ENCODE peak calls at places on chromosome 6, in six cellular contexts. D, K, Q, Z, C and N are unnamed samples.

GRCh38 chr6:169567809-169568208 is 134.0 kb downstream of the WDR27 start:
- DNase-seq in D (no peak), K (no peak), Q (no peak), Z (no peak), C (no peak), N (no peak)

GRCh38 chr6:39566381-39566934 is 158.8 kb downstream of the KIF6 start:
- DNase-seq in D (no peak), K (no peak), Q (no peak), Z (no peak), C (no peak), N (no peak)

GRCh38 chr6:88631830-88632229 is 331.6 kb downstream of the RNGTT start:
- DNase-seq in D (no peak), K (no peak), Q (no peak), Z (no peak), C (no peak), N (no peak)

GRCh38 chr6:38508894-38509293 is 130.8 kb downstream of the BTBD9 start:
- DNase-seq in D (no peak), K (no peak), Q (no peak), Z (no peak), C (no peak), N (peak)

GRCh38 chr6:42316390-42316970 is 98.8 kb upstream of the MRPS10 start:
- DNase-seq in D (peak), K (peak), Q (no peak), Z (no peak), C (no peak), N (peak)

GRCh38 chr6:135269399-135270005 is 88.4 kb downstream of the MYB start:
- DNase-seq in D (no peak), K (no peak), Q (no peak), Z (no peak), C (no peak), N (peak)

GRCh38 chr6:129641344-129641743 is 68.6 kb downstream of the ARHGAP18 start:
- DNase-seq in D (no peak), K (no peak), Q (no peak), Z (no peak), C (peak), N (peak)

GRCh38 chr6:39772559-39773283 is 19.5 kb upstream of the DAAM2 start:
- DNase-seq in D (no peak), K (no peak), Q (no peak), Z (no peak), C (no peak), N (no peak)

GRCh38 chr6:143531720-143532504 is 20.4 kb upstream of the FUCA2 start:
- DNase-seq in D (no peak), K (no peak), Q (no peak), Z (no peak), C (no peak), N (no peak)

GRCh38 chr6:43016166-43016915 is 2.3 kb downstream of the KLHDC3 start:
- DNase-seq in D (no peak), K (no peak), Q (no peak), Z (no peak), C (no peak), N (peak)

GRCh38 chr6:41399424-41399823 is 64.0 kb downstream of the NCR2 start:
- DNase-seq in D (no peak), K (no peak), Q (no peak), Z (no peak), C (no peak), N (no peak)

GRCh38 chr6:30044630-30045029 is 16.4 kb upstream of the POLR1H start:
- DNase-seq in D (peak), K (peak), Q (no peak), Z (no peak), C (no peak), N (peak)

GRCh38 chr6:138443979-138444378 is 40.0 kb downstream of the HEBP2 start:
- DNase-seq in D (no peak), K (peak), Q (no peak), Z (no peak), C (no peak), N (no peak)

GRCh38 chr6:170107606-170108222 is 183.2 kb downstream of the DLL1 start:
- DNase-seq in D (no peak), K (no peak), Q (no peak), Z (no peak), C (no peak), N (no peak)

GRCh38 chr6:34920097-34920496 is 31.0 kb downstream of the ANKS1A start:
- DNase-seq in D (no peak), K (no peak), Q (no peak), Z (no peak), C (no peak), N (no peak)

GRCh38 chr6:8074213-8074612 is 10.0 kb upstream of the BLOC1S5 start:
- DNase-seq in D (no peak), K (no peak), Q (no peak), Z (no peak), C (no peak), N (no peak)

GRCh38 chr6:42010185-42010872 is 40.0 kb upstream of the TAF8 start:
- DNase-seq in D (no peak), K (no peak), Q (no peak), Z (no peak), C (no peak), N (peak)

GRCh38 chr6:125512621-125513020 is 210.9 kb upstream of the HDDC2 start:
- DNase-seq in D (no peak), K (peak), Q (no peak), Z (no peak), C (peak), N (no peak)

GRCh38 chr6:150492507-150492906 is 107.2 kb upstream of the PLEKHG1 start:
- DNase-seq in D (no peak), K (peak), Q (no peak), Z (no peak), C (peak), N (peak)

GRCh38 chr6:125904871-125905270 is 51.7 kb upstream of the HINT3 start:
- DNase-seq in D (peak), K (peak), Q (no peak), Z (no peak), C (no peak), N (no peak)

GRCh38 chr6:17057322-17057721 is 44.5 kb upstream of the STMND1 start:
- DNase-seq in D (no peak), K (peak), Q (no peak), Z (no peak), C (no peak), N (no peak)

GRCh38 chr6:32664827-32665362 is 1.6 kb downstream of the HLA-DQB1 start:
- DNase-seq in D (peak), K (peak), Q (no peak), Z (no peak), C (no peak), N (peak)

GRCh38 chr6:41976794-41977484 is 35.3 kb upstream of the CCND3 start:
- DNase-seq in D (no peak), K (peak), Q (no peak), Z (no peak), C (no peak), N (peak)

GRCh38 chr6:56370591-56371198 is 123.3 kb upstream of the COL21A1 start:
- DNase-seq in D (peak), K (peak), Q (no peak), Z (no peak), C (no peak), N (peak)

GRCh38 chr6:48074368-48074767 is 36.6 kb downstream of the PTCHD4 start:
- DNase-seq in D (no peak), K (no peak), Q (no peak), Z (no peak), C (no peak), N (peak)

GRCh38 chr6:170459451-170459850 is 93.7 kb downstream of the PSMB1 start:
- DNase-seq in D (peak), K (peak), Q (no peak), Z (no peak), C (no peak), N (peak)

GRCh38 chr6:40738551-40738950 is 151.4 kb upstream of the LRFN2 start:
- DNase-seq in D (no peak), K (no peak), Q (no peak), Z (no peak), C (no peak), N (no peak)

GRCh38 chr6:51396583-51396982 is 577.9 kb downstream of the TFAP2B start:
- DNase-seq in D (no peak), K (no peak), Q (no peak), Z (no peak), C (no peak), N (no peak)

GRCh38 chr6:145070791-145071190 is 664.5 kb downstream of the EPM2A start:
- DNase-seq in D (no peak), K (no peak), Q (no peak), Z (no peak), C (no peak), N (no peak)

GRCh38 chr6:90896165-90896549 is 309.3 kb upstream of the MAP3K7 start:
- DNase-seq in D (no peak), K (no peak), Q (no peak), Z (no peak), C (no peak), N (no peak)

GRCh38 chr6:121668259-121668658 is 232.8 kb downstream of the GJA1 start:
- DNase-seq in D (peak), K (no peak), Q (no peak), Z (no peak), C (no peak), N (peak)

GRCh38 chr6:121664199-121664598 is 228.8 kb downstream of the GJA1 start:
- DNase-seq in D (no peak), K (no peak), Q (no peak), Z (no peak), C (no peak), N (no peak)

GRCh38 chr6:121663292-121663691 is 227.8 kb downstream of the GJA1 start:
- DNase-seq in D (no peak), K (no peak), Q (no peak), Z (no peak), C (no peak), N (no peak)

GRCh38 chr6:121670511-121670910 is 235.1 kb downstream of the GJA1 start:
- DNase-seq in D (no peak), K (no peak), Q (no peak), Z (no peak), C (no peak), N (no peak)

DNA sequence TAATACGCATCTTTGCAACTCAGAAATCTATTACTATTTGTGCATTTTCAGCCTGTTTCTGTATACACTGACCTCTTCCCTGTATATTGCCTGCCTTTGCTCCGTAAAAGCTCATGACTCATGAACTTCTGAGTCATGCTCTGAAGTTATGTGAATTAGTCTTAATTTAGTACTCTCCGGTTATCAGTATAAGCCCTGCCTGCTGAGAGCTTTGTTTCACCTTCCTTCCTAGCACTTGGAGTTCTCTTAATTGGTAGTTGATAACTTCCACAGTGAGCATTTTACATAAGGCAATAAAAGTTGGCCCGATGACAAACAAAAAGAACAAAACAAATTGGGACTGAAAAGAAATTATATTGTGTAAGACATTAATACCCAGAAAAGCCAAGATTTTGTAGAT is 231.4 kb downstream of the GJA1 start:
- DNase-seq in D (peak), K (peak), Q (no peak), Z (no peak), C (peak), N (peak)
- H3K27ac ChIP-seq in D (peak), K (no peak), Q (no peak), Z (no peak), C (peak), N (no peak)

DNA sequence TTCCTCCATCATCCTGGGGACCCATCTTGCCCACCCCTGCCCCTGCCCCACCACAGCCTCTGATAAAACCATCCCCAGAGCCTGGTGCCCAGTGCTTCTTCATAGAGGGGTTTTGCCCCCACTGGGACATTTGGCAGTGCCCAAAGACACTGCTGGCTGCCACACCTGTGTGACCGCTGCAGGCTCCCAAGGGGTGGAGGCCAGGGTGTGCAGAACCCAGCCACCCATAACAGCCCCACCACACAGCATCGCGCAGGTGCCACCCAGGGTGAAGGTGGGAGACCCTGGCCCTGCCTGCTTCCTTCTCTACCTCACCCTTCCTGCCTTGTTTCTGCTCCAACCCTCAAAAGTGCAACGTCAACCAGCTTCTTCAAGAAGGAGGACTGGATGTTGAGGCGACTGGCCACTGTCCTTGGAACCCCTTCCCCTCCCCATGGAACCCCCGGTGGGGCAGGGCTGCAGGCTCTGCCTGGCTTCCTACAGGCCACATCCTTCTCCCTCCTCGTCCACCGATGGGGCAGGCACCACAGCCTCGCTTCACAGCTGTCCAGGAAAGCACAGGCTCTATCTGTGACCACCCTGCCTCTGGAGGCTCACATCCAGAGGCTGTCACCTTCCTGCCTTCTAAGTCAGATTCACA is 79.2 kb upstream of the MPC1 start:
- DNase-seq in D (no peak), K (no peak), Q (no peak), Z (no peak), C (no peak), N (no peak)
- H3K27ac ChIP-seq in D (no peak), K (no peak), Q (no peak), Z (no peak), C (no peak), N (no peak)

GRCh38 chr6:93562566-93562965 is 143.2 kb upstream of the EPHA7 start:
- DNase-seq in D (no peak), K (no peak), Q (no peak), Z (no peak), C (no peak), N (no peak)
- H3K27ac ChIP-seq in D (no peak), K (no peak), Q (no peak), Z (no peak), C (no peak), N (no peak)

GRCh38 chr6:5439749-5440148 is 178.4 kb downstream of the FARS2 start:
- DNase-seq in D (no peak), K (no peak), Q (no peak), Z (no peak), C (no peak), N (no peak)
- H3K27ac ChIP-seq in D (no peak), K (no peak), Q (no peak), Z (no peak), C (no peak), N (no peak)

GRCh38 chr6:24856246-24856599 is 57.5 kb upstream of the ARMH2 start:
- DNase-seq in D (no peak), K (no peak), Q (no peak), Z (no peak), C (no peak), N (no peak)

GRCh38 chr6:24855389-24856245 is 56.9 kb upstream of the ARMH2 start:
- DNase-seq in D (peak), K (peak), Q (peak), Z (peak), C (peak), N (peak)

GRCh38 chr6:24859132-24859531 is 60.4 kb upstream of the ARMH2 start:
- DNase-seq in D (no peak), K (no peak), Q (no peak), Z (no peak), C (no peak), N (no peak)

GRCh38 chr6:24858154-24858801 is 59.6 kb upstream of the ARMH2 start:
- DNase-seq in D (peak), K (peak), Q (no peak), Z (no peak), C (no peak), N (no peak)

DNA sequence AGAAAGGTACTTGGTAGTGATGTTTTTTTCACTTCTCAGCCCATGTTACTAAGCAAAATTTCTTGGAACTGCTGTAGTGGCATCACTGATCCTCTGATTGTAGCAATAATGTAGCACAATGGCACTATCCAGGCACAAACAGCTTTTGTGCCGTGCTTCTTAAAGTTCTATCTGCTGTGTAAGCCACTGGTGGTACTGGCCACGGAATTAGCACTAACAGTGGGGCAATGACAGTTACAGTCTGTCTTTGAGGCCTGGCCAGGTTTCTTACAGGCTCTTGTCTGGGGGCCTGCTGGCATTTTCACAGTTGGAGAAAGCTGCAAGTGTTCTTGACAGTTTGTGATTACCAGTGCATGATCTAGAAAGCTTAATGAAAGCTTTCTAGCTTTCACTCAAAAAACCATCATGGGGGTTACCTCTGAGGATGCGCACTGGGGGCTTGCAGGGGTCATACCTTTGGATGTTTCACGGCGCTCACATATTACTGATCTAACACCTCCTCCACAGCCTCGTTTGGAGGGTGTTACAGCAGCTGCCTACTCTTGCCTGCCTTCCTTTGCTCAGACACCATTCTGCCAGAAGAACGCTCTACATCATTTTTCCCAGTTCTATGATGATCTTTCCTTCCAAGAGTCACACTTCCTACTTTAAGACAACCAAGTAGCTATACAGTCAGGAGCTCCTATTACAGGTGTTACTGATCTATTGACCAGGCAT is 58.4 kb upstream of the ARMH2 start:
- DNase-seq in D (no peak), K (no peak), Q (no peak), Z (no peak), C (no peak), N (no peak)
- H3K27ac ChIP-seq in D (no peak), K (no peak), Q (no peak), Z (peak), C (no peak), N (no peak)

GRCh38 chr6:52506502-52506875 is 70.4 kb downstream of the TRAM2 start:
- DNase-seq in D (no peak), K (no peak), Q (no peak), Z (no peak), C (no peak), N (no peak)

GRCh38 chr6:52503853-52504777 is 72.7 kb downstream of the TRAM2 start:
- DNase-seq in D (peak), K (peak), Q (peak), Z (no peak), C (peak), N (peak)

GRCh38 chr6:52505726-52506501 is 70.9 kb downstream of the TRAM2 start:
- DNase-seq in D (no peak), K (no peak), Q (no peak), Z (no peak), C (no peak), N (no peak)

GRCh38 chr6:52503344-52503747 is 73.5 kb downstream of the TRAM2 start:
- DNase-seq in D (no peak), K (no peak), Q (no peak), Z (no peak), C (no peak), N (peak)

GRCh38 chr6:52504778-52505127 is 72.1 kb downstream of the TRAM2 start:
- DNase-seq in D (no peak), K (no peak), Q (no peak), Z (no peak), C (no peak), N (no peak)
- H3K27ac ChIP-seq in D (no peak), K (peak), Q (peak), Z (no peak), C (peak), N (no peak)

DNA sequence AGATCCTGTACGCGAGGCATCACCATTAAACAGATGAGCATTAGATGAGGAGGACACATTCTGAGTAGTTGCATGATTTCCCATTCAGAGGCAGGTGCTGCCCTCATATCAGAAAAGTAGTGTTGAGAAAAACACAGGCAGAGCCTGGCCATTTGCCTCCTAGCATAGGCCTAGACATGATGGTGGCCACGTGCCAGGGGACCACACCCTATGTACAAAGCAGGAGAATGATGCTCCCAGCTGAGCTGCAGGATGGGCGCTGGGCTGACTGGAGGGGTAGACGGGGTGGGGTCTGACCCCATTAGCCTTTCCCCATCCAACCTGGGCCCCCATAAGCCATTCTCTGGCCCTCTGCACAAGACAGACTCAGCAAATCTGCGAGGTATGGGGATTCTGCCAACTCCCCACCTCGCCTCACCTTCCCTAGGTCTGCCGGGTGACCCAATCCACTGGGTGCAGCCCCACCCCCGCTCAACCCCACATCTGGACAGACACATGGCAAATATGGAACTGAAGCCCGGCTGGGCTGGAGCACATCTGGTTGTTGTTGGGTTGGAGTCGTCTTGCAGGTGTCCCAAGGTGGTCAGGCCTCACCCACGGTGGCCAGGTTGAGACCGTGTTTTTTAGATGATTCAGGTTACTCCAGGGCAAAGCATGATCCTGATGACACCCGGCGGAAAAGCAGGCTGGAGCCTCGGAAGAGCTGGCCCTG is 13.9 kb downstream of the PI16 start:
- DNase-seq in D (peak), K (peak), Q (no peak), Z (no peak), C (no peak), N (no peak)
- H3K27ac ChIP-seq in D (no peak), K (no peak), Q (no peak), Z (no peak), C (no peak), N (no peak)